ENCODE peak calls at places on chromosomes 16 and 17, in five cellular contexts. B is left ventricle myocardium inferior; L is bronchial epithelial cell; H is CD8-positive, alpha-beta memory T cell; R is astrocyte. O is an unnamed sample. For H3K27me3, the result is how much of the 10 kb centered on the place peaks cover.

GRCh38 chr16:72501739-72502653 is 330.0 kb upstream of the PMFBP1 start:
- DNase-seq in H (peak), L (peak), R (peak), B (peak), O (peak)

GRCh38 chr16:84966150-84966447 is 45.2 kb downstream of the ZDHHC7 start:
- DNase-seq in R (no peak), B (no peak), L (no peak), H (no peak), O (no peak)

GRCh38 chr16:24822542-24822941 is 23.2 kb upstream of the SLC5A11 start:
- DNase-seq in R (no peak), B (no peak), L (no peak), H (no peak), O (no peak)

GRCh38 chr16:10919003-10919351 is 23.3 kb downstream of the DEXI start:
- DNase-seq in L (no peak), B (no peak), R (no peak), H (no peak), O (no peak)

GRCh38 chr16:53541326-53541725 is 38.3 kb upstream of the AKTIP start:
- DNase-seq in H (no peak), L (no peak), B (no peak), R (peak), O (no peak)

GRCh38 chr17:57619061-57619937 is 125.8 kb downstream of the CCDC182 start:
- DNase-seq in L (no peak), R (peak), H (no peak), B (no peak), O (peak)

GRCh38 chr17:83115202-83115651 is 35.8 kb downstream of the METRNL start:
- DNase-seq in R (no peak), B (no peak), L (no peak), H (no peak), O (no peak)

GRCh38 chr16:3076577-3076976 is 11.1 kb downstream of the IL32 start:
- DNase-seq in R (no peak), H (no peak), L (no peak), B (no peak), O (no peak)

GRCh38 chr17:48070195-48070594 is 22.0 kb downstream of the NFE2L1 start:
- DNase-seq in H (no peak), R (no peak), L (no peak), B (no peak), O (no peak)

GRCh38 chr16:27428035-27428785 is 26.2 kb downstream of the IL21R start:
- DNase-seq in L (no peak), H (no peak), R (no peak), B (no peak), O (no peak)

GRCh38 chr16:64626771-64627170 is 495.1 kb downstream of the CDH11 start:
- DNase-seq in B (no peak), L (peak), R (peak), H (no peak), O (peak)

GRCh38 chr17:43721537-43722268 is 36.9 kb downstream of the SOST start:
- DNase-seq in H (no peak), B (no peak), R (no peak), L (no peak), O (peak)

GRCh38 chr16:11258553-11259287 is 2.7 kb upstream of the SOCS1 start:
- DNase-seq in B (peak), R (no peak), L (no peak), H (peak), O (peak)

GRCh38 chr16:50611332-50611934 is 63.2 kb downstream of the NKD1 start:
- DNase-seq in L (peak), B (no peak), R (peak), H (no peak), O (peak)

GRCh38 chr16:75420987-75421819 is 12.1 kb downstream of the CFDP1 start:
- DNase-seq in R (no peak), H (peak), B (peak), L (peak), O (no peak)

GRCh38 chr17:1399366-1399678 is 700 bp downstream of the YWHAE start:
- DNase-seq in B (peak), R (no peak), L (no peak), H (no peak), O (no peak)

GRCh38 chr16:50940275-50940854 is 198.5 kb downstream of the CYLD start:
- DNase-seq in R (no peak), B (no peak), H (no peak), L (peak), O (no peak)

GRCh38 chr17:72008236-72008874 is 112.5 kb upstream of the SOX9 start:
- DNase-seq in B (no peak), R (peak), H (no peak), L (peak), O (no peak)

GRCh38 chr16:65044861-65045260 is 77.0 kb downstream of the CDH11 start:
- DNase-seq in H (no peak), R (peak), B (no peak), L (peak), O (no peak)

GRCh38 chr16:10136916-10137315 is 45.3 kb downstream of the GRIN2A start:
- DNase-seq in B (no peak), H (no peak), R (no peak), L (no peak), O (no peak)

GRCh38 chr17:17435323-17435722 is 41.5 kb upstream of the MED9 start:
- DNase-seq in B (no peak), R (peak), L (peak), H (no peak), O (peak)

GRCh38 chr16:5928476-5929055 is 831.0 kb upstream of the EEF2KMT start:
- DNase-seq in L (no peak), R (no peak), H (no peak), B (no peak), O (no peak)

GRCh38 chr17:61444831-61445230 is 7.4 kb upstream of the TBX4 start:
- DNase-seq in B (no peak), R (peak), L (no peak), H (no peak), O (no peak)

GRCh38 chr16:65773319-65773874 is 593.1 kb upstream of the CDH5 start:
- DNase-seq in L (no peak), H (no peak), B (no peak), R (no peak), O (no peak)

GRCh38 chr16:68289621-68290329 is 21.0 kb downstream of the SLC7A6OS start:
- DNase-seq in B (no peak), H (peak), R (peak), L (no peak), O (no peak)

GRCh38 chr17:17886253-17886652 is 49.5 kb upstream of the SREBF1 start:
- DNase-seq in R (no peak), L (no peak), H (no peak), B (peak), O (no peak)

GRCh38 chr16:48956620-48957019 is 325.0 kb downstream of the CBLN1 start:
- DNase-seq in R (no peak), H (no peak), B (no peak), L (no peak), O (no peak)

GRCh38 chr16:54216268-54217187 is 70.1 kb downstream of the IRX3 start:
- DNase-seq in R (no peak), L (no peak), H (no peak), B (peak), O (no peak)

GRCh38 chr17:49214665-49215360 is 4.3 kb downstream of the ABI3 start:
- DNase-seq in B (no peak), L (no peak), H (no peak), R (no peak), O (peak)

GRCh38 chr16:15966420-15967222 is 17.2 kb downstream of the ABCC1 start:
- DNase-seq in R (peak), H (no peak), L (peak), B (no peak), O (peak)

GRCh38 chr17:43679911-43680310 is 18.2 kb upstream of the MEOX1 start:
- DNase-seq in R (no peak), L (no peak), B (no peak), H (no peak), O (no peak)

GRCh38 chr16:52271088-52271487 is 275.9 kb downstream of the TOX3 start:
- DNase-seq in R (no peak), H (no peak), B (no peak), L (no peak), O (no peak)

GRCh38 chr17:39846205-39846604 is 17.9 kb downstream of the IKZF3 start:
- DNase-seq in R (no peak), L (no peak), B (no peak), H (no peak), O (no peak)

GRCh38 chr16:70740919-70741778 is 55.3 kb upstream of the MTSS2 start:
- DNase-seq in H (peak), L (no peak), B (no peak), R (peak), O (peak)

GRCh38 chr16:88387177-88387576 is 4.4 kb downstream of the ZNF469 start:
- DNase-seq in B (peak), R (no peak), L (no peak), H (no peak), O (no peak)

GRCh38 chr16:87129771-87130170 is 187.4 kb downstream of the C16orf95 start:
- DNase-seq in R (peak), B (no peak), L (peak), H (no peak), O (no peak)

GRCh38 chr16:74321356-74321755 is 24.7 kb downstream of the PSMD7 start:
- DNase-seq in H (no peak), R (no peak), B (no peak), L (no peak), O (no peak)

GRCh38 chr17:77388384-77389306 is 247.9 kb downstream of the SEC14L1 start:
- DNase-seq in R (peak), B (no peak), L (no peak), H (no peak), O (no peak)
- H3K4me3 ChIP-seq in R (no peak), B (peak), L (no peak), H (peak), O (no peak)

DNA sequence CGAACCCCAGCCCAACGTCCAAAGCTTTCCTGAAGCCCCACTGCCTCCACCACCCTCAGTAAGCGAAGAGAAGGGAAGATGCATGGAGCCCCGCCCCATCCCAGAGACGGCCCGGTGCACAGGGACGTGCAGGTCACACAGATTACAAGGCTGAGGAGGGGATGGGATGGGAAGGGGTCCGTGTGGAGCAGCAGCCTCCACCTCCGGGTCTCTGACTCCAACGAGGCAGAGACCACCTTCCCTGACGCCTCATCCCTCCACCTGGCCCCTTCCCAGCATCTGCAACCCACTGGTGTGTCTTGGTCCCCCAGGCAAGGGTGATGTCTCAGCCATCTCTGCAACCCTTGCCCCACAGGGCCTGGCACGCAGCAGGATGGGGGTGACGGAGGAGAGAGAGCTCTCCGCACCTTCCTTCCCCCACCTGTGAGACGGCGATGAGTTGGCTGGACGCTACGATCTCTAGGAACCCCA is 58.5 kb downstream of the TBC1D16 start:
- DNase-seq in L (no peak), R (no peak), H (no peak), B (no peak), O (no peak)
- H3K27me3 ChIP-seq in L (under half), R (under half), H (under half), B (under half), O (under half)

GRCh38 chr17:30332057-30332542 is 1.8 kb downstream of the TMIGD1 start:
- DNase-seq in L (peak), H (peak), B (no peak), R (peak), O (no peak)
- H3K4me3 ChIP-seq in L (no peak), H (no peak), B (no peak), R (no peak), O (no peak)

GRCh38 chr17:38674013-38674748 is 576 bp downstream of the EPOP start:
- DNase-seq in H (peak), B (peak), R (no peak), L (no peak), O (no peak)

GRCh38 chr17:38671939-38672720 is 2.6 kb downstream of the EPOP start:
- DNase-seq in B (no peak), R (no peak), L (peak), H (no peak), O (no peak)

GRCh38 chr17:38673714-38674012 is 1.1 kb downstream of the EPOP start:
- DNase-seq in L (no peak), B (peak), R (no peak), H (no peak), O (no peak)

GRCh38 chr17:38674749-38675615 is at the start of gene EPOP:
- DNase-seq in H (peak), R (peak), B (peak), L (peak), O (peak)

DNA sequence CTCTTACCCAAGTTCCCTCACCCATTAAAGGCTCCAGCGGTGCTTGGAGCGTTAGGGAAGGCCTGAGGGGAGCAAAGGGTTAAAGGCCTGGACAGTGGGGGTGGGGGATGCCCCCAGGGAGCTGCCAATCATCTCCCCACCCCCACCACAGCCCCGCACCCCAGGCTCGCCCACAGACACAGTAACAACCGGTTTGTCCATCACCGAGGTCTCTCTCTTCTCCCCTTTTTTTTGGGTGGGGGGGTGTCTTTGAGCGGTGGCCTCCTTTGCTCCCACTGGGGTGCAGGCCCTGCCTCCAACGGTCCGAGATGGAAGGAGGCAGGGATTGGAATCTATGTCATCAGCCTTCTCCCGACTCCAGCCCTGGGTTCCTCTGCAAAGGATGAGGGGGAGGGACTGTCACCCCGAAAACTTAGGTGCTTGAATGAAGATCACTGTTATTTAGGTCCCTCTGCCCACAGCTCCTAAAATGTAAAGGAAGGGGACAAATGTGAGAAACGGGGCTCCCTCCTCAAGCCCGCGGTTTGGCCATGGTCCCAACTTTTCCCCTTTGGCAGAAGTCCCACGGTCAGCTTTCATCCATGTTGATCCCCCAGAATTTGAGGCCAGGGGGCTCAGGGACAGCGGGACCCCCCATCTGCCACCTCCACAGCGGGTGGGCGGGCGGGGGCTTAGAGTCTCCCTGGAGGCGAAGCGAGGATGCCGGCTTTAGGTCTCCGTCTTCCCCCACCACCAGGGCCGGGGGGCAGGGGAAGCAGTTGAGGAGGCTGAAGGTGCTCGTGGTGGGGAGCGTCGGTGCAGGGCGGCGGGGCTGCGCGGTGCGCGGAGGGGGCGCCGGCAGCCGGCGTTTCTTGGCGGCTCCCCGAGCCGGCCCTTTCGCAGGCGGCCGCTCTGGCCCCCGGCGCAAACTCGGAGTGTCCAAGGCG is 1.7 kb downstream of the EPOP start:
- DNase-seq in B (no peak), L (no peak), H (no peak), R (no peak), O (no peak)
- H3K27me3 ChIP-seq in B (half or more), L (under half), H (under half), R (half or more), O (under half)

DNA sequence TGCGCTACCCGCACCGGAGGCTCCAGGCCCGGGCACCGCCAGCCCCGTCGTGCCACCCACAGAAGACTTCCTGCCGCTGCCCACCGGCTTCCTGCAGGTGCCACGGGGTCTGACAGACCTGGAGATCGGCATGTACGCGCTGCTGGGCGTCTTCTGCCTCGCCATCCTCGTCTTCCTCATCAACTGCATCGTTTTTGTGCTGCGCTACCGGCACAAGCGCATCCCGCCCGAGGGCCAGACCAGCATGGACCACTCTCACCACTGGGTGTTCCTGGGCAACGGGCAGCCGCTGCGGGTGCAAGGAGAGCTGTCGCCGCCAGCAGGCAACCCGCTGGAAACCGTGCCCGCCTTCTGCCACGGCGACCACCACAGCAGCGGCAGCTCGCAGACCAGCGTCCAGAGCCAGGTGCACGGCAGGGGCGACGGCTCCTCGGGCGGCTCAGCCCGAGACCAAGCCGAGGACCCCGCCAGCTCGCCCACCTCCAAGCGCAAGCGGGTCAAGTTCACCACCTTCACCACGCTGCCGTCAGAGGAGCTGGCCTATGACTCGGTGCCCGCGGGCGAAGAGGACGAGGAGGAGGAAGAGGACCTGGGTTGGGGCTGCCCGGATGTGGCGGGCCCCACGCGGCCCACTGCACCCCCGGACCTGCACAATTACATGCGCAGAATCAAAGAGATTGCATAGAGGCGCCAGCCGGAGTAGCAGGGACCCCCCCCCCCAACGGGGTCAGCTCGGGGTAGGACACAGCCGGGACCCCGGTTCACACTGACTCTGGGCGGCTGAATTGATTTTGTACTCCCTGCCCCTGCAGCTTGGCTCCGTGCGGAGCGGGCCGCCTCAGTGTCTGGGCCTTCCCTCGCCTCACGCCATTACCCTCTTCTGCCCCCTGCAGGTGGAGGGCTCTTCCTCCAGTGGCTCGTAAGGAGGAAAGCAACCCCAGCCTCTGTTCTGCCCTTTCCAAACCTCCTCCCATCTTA is 58.5 kb downstream of the TMEM132E start:
- DNase-seq in R (peak), H (peak), L (peak), B (peak), O (peak)
- H3K4me3 ChIP-seq in R (peak), H (peak), L (no peak), B (peak), O (no peak)